ENCODE peak calls at places on chromosomes 11 and 22, in ten cellular contexts. S is heart left ventricle; V is testis; W is fibroblast of lung; Q is left lung; K is esophagus squamous epithelium; E is sigmoid colon; H is naive thymus-derived CD4-positive, alpha-beta T cell; L is stomach; B is left ventricle myocardium inferior. D is an unnamed sample.

GRCh38 chr22:17866127-17866526 is 91.9 kb upstream of the BID start:
- DNase-seq in W (no peak), L (no peak), K (no peak), Q (no peak), H (no peak), S (no peak), B (no peak), V (peak; percentile 75), E (no peak), D (no peak)

GRCh38 chr22:32144875-32145274 is 14.2 kb downstream of the C22orf42 start:
- DNase-seq in B (no peak), H (peak; percentile 34), K (no peak), W (no peak), L (no peak), V (peak; percentile 5), S (no peak), E (no peak), Q (no peak), D (no peak)

GRCh38 chr11:47399860-47400812 is 8.3 kb upstream of the SLC39A13 start:
- DNase-seq in Q (no peak), B (peak; percentile 48), W (no peak), E (no peak), V (no peak), S (peak; percentile 45), K (no peak), L (no peak), H (peak; percentile 49), D (no peak)

GRCh38 chr11:69400769-69401590 is 80.5 kb upstream of the LINC01488 start:
- DNase-seq in S (no peak), H (no peak), Q (no peak), K (no peak), B (no peak), V (no peak), W (no peak), L (no peak), E (peak; percentile 53), D (no peak)

GRCh38 chr11:72525466-72525865 is 91.1 kb upstream of the CLPB start:
- DNase-seq in B (no peak), Q (no peak), W (no peak), E (no peak), S (peak; percentile 29), L (peak; percentile 36), V (no peak), H (no peak), K (no peak), D (no peak)

GRCh38 chr11:45765107-45765668 is 39.8 kb upstream of the SLC35C1 start:
- DNase-seq in Q (no peak), W (no peak), V (no peak), B (no peak), K (no peak), E (no peak), S (no peak), H (no peak), L (peak; percentile 5), D (no peak)

GRCh38 chr11:72860592-72860991 is 46.4 kb downstream of the ATG16L2 start:
- DNase-seq in K (no peak), S (no peak), Q (no peak), W (no peak), V (no peak), B (no peak), E (no peak), L (no peak), H (no peak), D (no peak)

GRCh38 chr11:130042093-130042591 is 27.6 kb upstream of the APLP2 start:
- DNase-seq in W (peak; percentile 87), L (no peak), S (no peak), E (no peak), Q (no peak), K (no peak), V (no peak), B (no peak), H (no peak), D (no peak)

GRCh38 chr11:134662629-134663360 is 250.8 kb upstream of the B3GAT1 start:
- DNase-seq in Q (no peak), W (no peak), L (peak; percentile 20), E (peak; percentile 32), B (no peak), V (no peak), K (no peak), H (no peak), S (no peak), D (no peak)

GRCh38 chr22:39592104-39593060 is 21.8 kb downstream of the CACNA1I start:
- DNase-seq in Q (peak; percentile 52), K (no peak), L (peak; percentile 40), B (no peak), V (peak; percentile 76), E (peak; percentile 75), H (no peak), S (no peak), W (peak; percentile 77), D (peak; percentile 70)

GRCh38 chr11:3153291-3153861 is 11.7 kb downstream of the OSBPL5 start:
- DNase-seq in V (peak; percentile 73), W (peak; percentile 93), H (no peak), E (peak; percentile 93), L (no peak), B (peak; percentile 74), K (no peak), Q (no peak), S (peak; percentile 74), D (peak; percentile 20)

GRCh38 chr11:117143390-117143789 is 697 bp upstream of the PAFAH1B2 start:
- DNase-seq in V (peak; percentile 85), H (no peak), Q (peak; percentile 64), E (peak; percentile 82), W (peak; percentile 59), S (peak; percentile 69), K (no peak), L (peak; percentile 64), B (peak; percentile 40), D (peak; percentile 63)

GRCh38 chr11:77259681-77260080 is 41.8 kb downstream of the GDPD4 start:
- DNase-seq in W (peak; percentile 58), H (no peak), B (no peak), V (no peak), S (no peak), E (no peak), K (no peak), Q (no peak), L (no peak), D (no peak)

GRCh38 chr11:110031171-110031570 is 62.0 kb upstream of the ZC3H12C start:
- DNase-seq in K (no peak), W (no peak), Q (no peak), B (no peak), E (no peak), V (no peak), S (no peak), H (no peak), L (no peak), D (no peak)

GRCh38 chr11:74269161-74269809 is 42.2 kb downstream of the P4HA3 start:
- DNase-seq in S (no peak), V (no peak), L (no peak), H (peak; percentile 47), B (no peak), K (no peak), E (no peak), Q (no peak), W (peak; percentile 98), D (no peak)

GRCh38 chr11:74265256-74265655 is 46.2 kb downstream of the P4HA3 start:
- DNase-seq in V (no peak), S (no peak), K (no peak), Q (no peak), H (no peak), W (no peak), B (no peak), L (no peak), E (no peak), D (no peak)

GRCh38 chr11:74272276-74272675 is 39.2 kb downstream of the P4HA3 start:
- DNase-seq in B (no peak), L (no peak), E (no peak), Q (no peak), H (no peak), V (no peak), S (no peak), W (no peak), K (no peak), D (no peak)

GRCh38 chr11:74262725-74263124 is 48.7 kb downstream of the P4HA3 start:
- DNase-seq in B (no peak), Q (no peak), K (no peak), S (no peak), V (no peak), E (no peak), W (no peak), H (no peak), L (no peak), D (no peak)

GRCh38 chr11:74268451-74268850 is 43.0 kb downstream of the P4HA3 start:
- DNase-seq in E (no peak), B (no peak), K (no peak), L (no peak), H (no peak), S (no peak), W (no peak), Q (no peak), V (no peak), D (no peak)
- H3K4me1 ChIP-seq in E (peaks cover 11% of the 10 kb centered on the region), B (no peaks in the 10 kb centered on the region), K (peaks cover 9% of the 10 kb centered on the region), L (no peaks in the 10 kb centered on the region), H (peaks cover 7% of the 10 kb centered on the region), S (no peaks in the 10 kb centered on the region), W (peaks cover 6% of the 10 kb centered on the region), Q (no peaks in the 10 kb centered on the region), V (no peaks in the 10 kb centered on the region), D (no peaks in the 10 kb centered on the region)

DNA sequence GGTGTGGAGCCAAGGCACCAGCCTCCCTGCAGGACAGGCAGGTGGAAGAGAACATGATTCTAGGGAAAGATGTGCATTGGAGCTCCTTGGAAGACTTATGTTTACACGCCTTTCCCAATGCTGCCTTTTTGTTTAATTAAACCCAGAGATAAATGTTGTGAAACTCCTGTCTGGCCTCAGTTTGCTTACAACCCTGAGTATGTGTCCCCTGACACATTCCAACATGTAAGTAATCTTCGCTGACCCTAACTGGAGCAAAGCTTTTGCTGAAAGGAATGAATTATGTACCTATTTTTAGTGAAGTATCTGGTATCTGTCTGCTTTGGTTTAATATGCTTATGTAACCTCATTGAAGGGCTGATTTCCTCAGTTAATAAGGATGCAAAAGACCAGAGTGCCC is 56.7 kb downstream of the APIP start:
- DNase-seq in W (peak; percentile 23), H (no peak), E (no peak), V (no peak), L (no peak), S (no peak), B (no peak), K (no peak), Q (no peak), D (no peak)
- H3K27ac ChIP-seq in W (no peak overlapping the region), H (no peak overlapping the region), E (no peak overlapping the region), V (no peak overlapping the region), L (no peak overlapping the region), S (no peak overlapping the region), B (no peak overlapping the region), K (peak overlapping the region; percentile 78), Q (no peak overlapping the region), D (no peak overlapping the region)

DNA sequence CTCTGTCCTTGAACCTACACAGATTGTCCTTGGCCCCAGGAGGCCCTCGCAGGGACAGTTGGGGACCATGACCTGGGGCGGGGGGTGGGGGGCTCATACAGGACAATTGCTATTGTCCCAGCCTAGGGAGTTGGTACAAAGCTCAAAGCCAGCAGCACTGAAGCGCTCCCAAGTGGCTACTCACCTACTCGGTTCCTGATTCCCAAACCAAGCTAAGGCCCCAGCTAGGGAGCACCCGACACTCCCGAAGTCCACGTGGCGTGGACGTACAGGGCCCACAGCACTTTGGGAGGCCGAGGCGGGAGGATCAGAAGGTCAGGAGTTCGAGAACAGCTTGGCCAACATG is 80.6 kb downstream of the CELSR1 start:
- DNase-seq in L (no peak), Q (no peak), K (no peak), H (no peak), E (no peak), B (no peak), W (no peak), S (no peak), V (no peak), D (no peak)
- H3K4me1 ChIP-seq in L (peaks cover 20% of the 10 kb centered on the region), Q (peaks cover 6% of the 10 kb centered on the region), K (peaks cover 44% of the 10 kb centered on the region), H (no peaks in the 10 kb centered on the region), E (no peaks in the 10 kb centered on the region), B (peaks cover 18% of the 10 kb centered on the region), W (no peaks in the 10 kb centered on the region), S (peaks cover 10% of the 10 kb centered on the region), V (no peaks in the 10 kb centered on the region), D (no peaks in the 10 kb centered on the region)

GRCh38 chr22:24156915-24157782 is 24.1 kb upstream of the SUSD2 start:
- DNase-seq in H (peak; percentile 86), B (peak; percentile 86), E (peak; percentile 93), W (peak; percentile 66), S (peak; percentile 91), L (peak; percentile 87), K (peak; percentile 71), V (peak; percentile 86), Q (peak; percentile 91), D (peak; percentile 78)
- H3K27ac ChIP-seq in H (peak overlapping the region; percentile 79), B (peak overlapping the region; percentile 92), E (peak overlapping the region; percentile 96), W (peak overlapping the region; percentile 66), S (peak overlapping the region; percentile 89), L (peak overlapping the region; percentile 42), K (peak overlapping the region; percentile 87), V (peak overlapping the region; percentile 13), Q (peak overlapping the region; percentile 91), D (no peak overlapping the region)

D was measured in pancreas.